ENCODE peak calls at places on chromosomes 6 and 20, in eight cellular contexts. One of them, this sample, is unnamed.

GRCh38 chr20:38426498-38426897 is 8.6 kb downstream of the SNHG17 start:
- DNase-seq in body of pancreas: no peak
- DNase-seq in amniotic stem cell: no peak
- DNase-seq in choroid plexus epithelial cell: no peak
- DNase-seq in endodermal cell: no peak
- DNase-seq in left colon: no peak
- DNase-seq in amygdala: no peak
- DNase-seq in stimulated activated CD8-positive, alpha-beta memory T cell treated with anti-CD3 and anti-CD28 coated beads, Interleukin-2, amount 100 ng/mL, for 48 hours: no peak
- DNase-seq in this sample: no peak

GRCh38 chr6:162123797-162124196 is 603.8 kb downstream of the PRKN start:
- DNase-seq in body of pancreas: no peak
- DNase-seq in left colon: no peak
- DNase-seq in amygdala: no peak
- DNase-seq in choroid plexus epithelial cell: peak
- DNase-seq in amniotic stem cell: no peak
- DNase-seq in stimulated activated CD8-positive, alpha-beta memory T cell treated with anti-CD3 and anti-CD28 coated beads, Interleukin-2, amount 100 ng/mL, for 48 hours: no peak
- DNase-seq in endodermal cell: peak
- DNase-seq in this sample: no peak

GRCh38 chr20:35974256-35974655 is 5.9 kb downstream of the CNBD2 start:
- DNase-seq in body of pancreas: no peak
- DNase-seq in amniotic stem cell: no peak
- DNase-seq in stimulated activated CD8-positive, alpha-beta memory T cell treated with anti-CD3 and anti-CD28 coated beads, Interleukin-2, amount 100 ng/mL, for 48 hours: no peak
- DNase-seq in choroid plexus epithelial cell: no peak
- DNase-seq in amygdala: no peak
- DNase-seq in left colon: no peak
- DNase-seq in endodermal cell: no peak
- DNase-seq in this sample: no peak

GRCh38 chr20:4272225-4272624 is 256.9 kb upstream of the RNF24 start:
- DNase-seq in endodermal cell: no peak
- DNase-seq in choroid plexus epithelial cell: no peak
- DNase-seq in left colon: no peak
- DNase-seq in amniotic stem cell: no peak
- DNase-seq in amygdala: no peak
- DNase-seq in body of pancreas: no peak
- DNase-seq in stimulated activated CD8-positive, alpha-beta memory T cell treated with anti-CD3 and anti-CD28 coated beads, Interleukin-2, amount 100 ng/mL, for 48 hours: no peak
- DNase-seq in this sample: no peak

GRCh38 chr6:42428326-42429041 is 23.2 kb downstream of the TRERF1 start:
- DNase-seq in stimulated activated CD8-positive, alpha-beta memory T cell treated with anti-CD3 and anti-CD28 coated beads, Interleukin-2, amount 100 ng/mL, for 48 hours: peak
- DNase-seq in endodermal cell: no peak
- DNase-seq in choroid plexus epithelial cell: no peak
- DNase-seq in amygdala: no peak
- DNase-seq in amniotic stem cell: no peak
- DNase-seq in body of pancreas: no peak
- DNase-seq in left colon: no peak
- DNase-seq in this sample: peak

GRCh38 chr6:113006494-113006893 is 659.4 kb downstream of the RFPL4B start:
- DNase-seq in amniotic stem cell: no peak
- DNase-seq in body of pancreas: no peak
- DNase-seq in stimulated activated CD8-positive, alpha-beta memory T cell treated with anti-CD3 and anti-CD28 coated beads, Interleukin-2, amount 100 ng/mL, for 48 hours: no peak
- DNase-seq in choroid plexus epithelial cell: no peak
- DNase-seq in left colon: no peak
- DNase-seq in endodermal cell: no peak
- DNase-seq in amygdala: no peak
- DNase-seq in this sample: no peak

GRCh38 chr20:40706977-40707582 is 18.0 kb upstream of the MAFB start:
- DNase-seq in stimulated activated CD8-positive, alpha-beta memory T cell treated with anti-CD3 and anti-CD28 coated beads, Interleukin-2, amount 100 ng/mL, for 48 hours: no peak
- DNase-seq in choroid plexus epithelial cell: no peak
- DNase-seq in endodermal cell: peak
- DNase-seq in amygdala: no peak
- DNase-seq in body of pancreas: no peak
- DNase-seq in amniotic stem cell: no peak
- DNase-seq in left colon: no peak
- DNase-seq in this sample: no peak

GRCh38 chr20:46562373-46563169 is 12.1 kb upstream of the OCSTAMP start:
- DNase-seq in endodermal cell: peak
- DNase-seq in body of pancreas: peak
- DNase-seq in stimulated activated CD8-positive, alpha-beta memory T cell treated with anti-CD3 and anti-CD28 coated beads, Interleukin-2, amount 100 ng/mL, for 48 hours: peak
- DNase-seq in left colon: peak
- DNase-seq in amygdala: peak
- DNase-seq in choroid plexus epithelial cell: peak
- DNase-seq in amniotic stem cell: no peak
- DNase-seq in this sample: peak

GRCh38 chr6:151690768-151691562 is 116.5 kb upstream of the ESR1 start:
- DNase-seq in left colon: no peak
- DNase-seq in endodermal cell: no peak
- DNase-seq in choroid plexus epithelial cell: peak
- DNase-seq in amygdala: no peak
- DNase-seq in body of pancreas: no peak
- DNase-seq in amniotic stem cell: no peak
- DNase-seq in stimulated activated CD8-positive, alpha-beta memory T cell treated with anti-CD3 and anti-CD28 coated beads, Interleukin-2, amount 100 ng/mL, for 48 hours: no peak
- DNase-seq in this sample: peak

GRCh38 chr6:145669627-145670034 is 65.7 kb downstream of the EPM2A start:
- DNase-seq in amygdala: no peak
- DNase-seq in endodermal cell: no peak
- DNase-seq in body of pancreas: no peak
- DNase-seq in choroid plexus epithelial cell: peak
- DNase-seq in stimulated activated CD8-positive, alpha-beta memory T cell treated with anti-CD3 and anti-CD28 coated beads, Interleukin-2, amount 100 ng/mL, for 48 hours: no peak
- DNase-seq in left colon: no peak
- DNase-seq in amniotic stem cell: peak
- DNase-seq in this sample: no peak

GRCh38 chr6:51129043-51129442 is 310.4 kb downstream of the TFAP2B start:
- DNase-seq in choroid plexus epithelial cell: no peak
- DNase-seq in body of pancreas: no peak
- DNase-seq in stimulated activated CD8-positive, alpha-beta memory T cell treated with anti-CD3 and anti-CD28 coated beads, Interleukin-2, amount 100 ng/mL, for 48 hours: no peak
- DNase-seq in amniotic stem cell: no peak
- DNase-seq in amygdala: no peak
- DNase-seq in left colon: no peak
- DNase-seq in endodermal cell: no peak
- DNase-seq in this sample: no peak

GRCh38 chr6:126614642-126615504 is 275.0 kb downstream of the CENPW start:
- DNase-seq in choroid plexus epithelial cell: no peak
- DNase-seq in amygdala: no peak
- DNase-seq in amniotic stem cell: no peak
- DNase-seq in stimulated activated CD8-positive, alpha-beta memory T cell treated with anti-CD3 and anti-CD28 coated beads, Interleukin-2, amount 100 ng/mL, for 48 hours: no peak
- DNase-seq in body of pancreas: no peak
- DNase-seq in left colon: peak
- DNase-seq in endodermal cell: peak
- DNase-seq in this sample: no peak

GRCh38 chr6:120871416-120872261 is 462.6 kb downstream of the TBC1D32 start:
- DNase-seq in body of pancreas: no peak
- DNase-seq in amygdala: no peak
- DNase-seq in choroid plexus epithelial cell: no peak
- DNase-seq in stimulated activated CD8-positive, alpha-beta memory T cell treated with anti-CD3 and anti-CD28 coated beads, Interleukin-2, amount 100 ng/mL, for 48 hours: no peak
- DNase-seq in endodermal cell: peak
- DNase-seq in left colon: no peak
- DNase-seq in amniotic stem cell: no peak
- DNase-seq in this sample: no peak